ENCODE peak calls at places on chromosomes 6 and 20, in six cellular contexts. One of them, this sample, is unnamed.

GRCh38 chr6:117449549-117450439 is 24.1 kb upstream of the ROS1 start:
- DNase-seq in MM.1S: peak
- DNase-seq in PC-3: peak
- DNase-seq in neural progenitor cell: peak
- DNase-seq in GM23248: peak
- DNase-seq in HepG2: peak
- DNase-seq in this sample: peak

GRCh38 chr6:129031051-129031599 is 148.2 kb downstream of the LAMA2 start:
- DNase-seq in MM.1S: no peak
- DNase-seq in PC-3: peak
- DNase-seq in neural progenitor cell: no peak
- DNase-seq in GM23248: peak
- DNase-seq in HepG2: no peak
- DNase-seq in this sample: peak

GRCh38 chr20:36267605-36268500 is 31.6 kb downstream of the AAR2 start:
- DNase-seq in MM.1S: no peak
- DNase-seq in PC-3: no peak
- DNase-seq in neural progenitor cell: no peak
- DNase-seq in GM23248: no peak
- DNase-seq in HepG2: no peak
- DNase-seq in this sample: no peak

GRCh38 chr20:12594410-12595130 is 414.2 kb upstream of the SPTLC3 start:
- DNase-seq in MM.1S: no peak
- DNase-seq in PC-3: peak
- DNase-seq in neural progenitor cell: no peak
- DNase-seq in GM23248: no peak
- DNase-seq in HepG2: peak
- DNase-seq in this sample: no peak

GRCh38 chr6:1079525-1079924 is 232.4 kb upstream of the FOXQ1 start:
- DNase-seq in MM.1S: no peak
- DNase-seq in PC-3: no peak
- DNase-seq in neural progenitor cell: no peak
- DNase-seq in GM23248: no peak
- DNase-seq in HepG2: no peak
- DNase-seq in this sample: no peak

GRCh38 chr20:37796121-37796520 is 102.3 kb downstream of the CTNNBL1 start:
- DNase-seq in MM.1S: no peak
- DNase-seq in PC-3: no peak
- DNase-seq in neural progenitor cell: peak
- DNase-seq in GM23248: no peak
- DNase-seq in HepG2: no peak
- DNase-seq in this sample: no peak

GRCh38 chr20:8842525-8842924 is 226.4 kb upstream of the PLCB4 start:
- DNase-seq in MM.1S: no peak
- DNase-seq in PC-3: no peak
- DNase-seq in neural progenitor cell: no peak
- DNase-seq in GM23248: no peak
- DNase-seq in HepG2: no peak
- DNase-seq in this sample: no peak

GRCh38 chr20:15905661-15906060 is 667.6 kb downstream of the KIF16B start:
- DNase-seq in MM.1S: no peak
- DNase-seq in PC-3: no peak
- DNase-seq in neural progenitor cell: no peak
- DNase-seq in GM23248: no peak
- DNase-seq in HepG2: no peak
- DNase-seq in this sample: no peak

GRCh38 chr6:168343239-168344167 is 23.9 kb upstream of the DACT2 start:
- DNase-seq in MM.1S: no peak
- DNase-seq in PC-3: no peak
- DNase-seq in neural progenitor cell: no peak
- DNase-seq in GM23248: no peak
- DNase-seq in HepG2: no peak
- DNase-seq in this sample: no peak

GRCh38 chr6:169810066-169810989 is 58.9 kb downstream of the ERMARD start:
- DNase-seq in MM.1S: no peak
- DNase-seq in PC-3: no peak
- DNase-seq in neural progenitor cell: peak
- DNase-seq in GM23248: no peak
- DNase-seq in HepG2: peak
- DNase-seq in this sample: no peak

GRCh38 chr6:88775866-88776571 is 187.4 kb downstream of the RNGTT start:
- DNase-seq in MM.1S: no peak
- DNase-seq in PC-3: no peak
- DNase-seq in neural progenitor cell: no peak
- DNase-seq in GM23248: no peak
- DNase-seq in HepG2: no peak
- DNase-seq in this sample: no peak

GRCh38 chr6:5151955-5152401 is 66.8 kb downstream of the PPP1R3G start:
- DNase-seq in MM.1S: no peak
- DNase-seq in PC-3: peak
- DNase-seq in neural progenitor cell: no peak
- DNase-seq in GM23248: peak
- DNase-seq in HepG2: no peak
- DNase-seq in this sample: peak

GRCh38 chr6:166618866-166619761 is 7.9 kb downstream of the RPS6KA2 start:
- DNase-seq in MM.1S: no peak
- DNase-seq in PC-3: no peak
- DNase-seq in neural progenitor cell: no peak
- DNase-seq in GM23248: peak
- DNase-seq in HepG2: no peak
- DNase-seq in this sample: no peak

GRCh38 chr6:83792846-83793245 is 60.3 kb upstream of the RIPPLY2 start:
- DNase-seq in MM.1S: no peak
- DNase-seq in PC-3: no peak
- DNase-seq in neural progenitor cell: no peak
- DNase-seq in GM23248: no peak
- DNase-seq in HepG2: no peak
- DNase-seq in this sample: no peak

GRCh38 chr6:57303931-57304681 is 13.3 kb upstream of the PRIM2 start:
- DNase-seq in MM.1S: no peak
- DNase-seq in PC-3: no peak
- DNase-seq in neural progenitor cell: no peak
- DNase-seq in GM23248: peak
- DNase-seq in HepG2: no peak
- DNase-seq in this sample: no peak

GRCh38 chr6:52489881-52490280 is 69.7 kb downstream of the EFHC1 start:
- DNase-seq in MM.1S: no peak
- DNase-seq in PC-3: no peak
- DNase-seq in neural progenitor cell: no peak
- DNase-seq in GM23248: no peak
- DNase-seq in HepG2: no peak
- DNase-seq in this sample: no peak

GRCh38 chr6:107862383-107862782 is 38.3 kb upstream of the SCML4 start:
- DNase-seq in MM.1S: no peak
- DNase-seq in PC-3: no peak
- DNase-seq in neural progenitor cell: no peak
- DNase-seq in GM23248: no peak
- DNase-seq in HepG2: no peak
- DNase-seq in this sample: no peak

GRCh38 chr20:53330744-53331143 is 262.9 kb downstream of the ZNF217 start:
- DNase-seq in MM.1S: no peak
- DNase-seq in PC-3: no peak
- DNase-seq in neural progenitor cell: no peak
- DNase-seq in GM23248: peak
- DNase-seq in HepG2: no peak
- DNase-seq in this sample: no peak

GRCh38 chr6:12051861-12052368 is 39.8 kb downstream of the HIVEP1 start:
- DNase-seq in MM.1S: peak
- DNase-seq in PC-3: no peak
- DNase-seq in neural progenitor cell: no peak
- DNase-seq in GM23248: peak
- DNase-seq in HepG2: no peak
- DNase-seq in this sample: no peak

GRCh38 chr20:47354710-47355488 is 1.6 kb downstream of the ZMYND8 start:
- DNase-seq in MM.1S: no peak
- DNase-seq in PC-3: peak
- DNase-seq in neural progenitor cell: no peak
- DNase-seq in GM23248: peak
- DNase-seq in HepG2: peak
- DNase-seq in this sample: peak

GRCh38 chr6:116476021-116476678 is 15.0 kb downstream of the CALHM6 start:
- DNase-seq in MM.1S: peak
- DNase-seq in PC-3: no peak
- DNase-seq in neural progenitor cell: no peak
- DNase-seq in GM23248: no peak
- DNase-seq in HepG2: peak
- DNase-seq in this sample: no peak

GRCh38 chr6:105204768-105205167 is 25.0 kb upstream of the POPDC3 start:
- DNase-seq in MM.1S: no peak
- DNase-seq in PC-3: no peak
- DNase-seq in neural progenitor cell: no peak
- DNase-seq in GM23248: no peak
- DNase-seq in HepG2: no peak
- DNase-seq in this sample: no peak

GRCh38 chr6:108477034-108477433 is 83.7 kb upstream of the FOXO3 start:
- DNase-seq in MM.1S: no peak
- DNase-seq in PC-3: no peak
- DNase-seq in neural progenitor cell: peak
- DNase-seq in GM23248: no peak
- DNase-seq in HepG2: no peak
- DNase-seq in this sample: no peak

GRCh38 chr6:37818536-37819176 is 871 bp upstream of the ZFAND3 start:
- DNase-seq in MM.1S: peak
- DNase-seq in PC-3: peak
- DNase-seq in neural progenitor cell: peak
- DNase-seq in GM23248: peak
- DNase-seq in HepG2: peak
- DNase-seq in this sample: peak

GRCh38 chr6:37819177-37819801 is at the start of gene ZFAND3:
- DNase-seq in MM.1S: peak
- DNase-seq in PC-3: peak
- DNase-seq in neural progenitor cell: peak
- DNase-seq in GM23248: peak
- DNase-seq in HepG2: peak
- DNase-seq in this sample: peak

GRCh38 chr6:37819802-37820712 is 530 bp downstream of the ZFAND3 start:
- DNase-seq in MM.1S: peak
- DNase-seq in PC-3: peak
- DNase-seq in neural progenitor cell: peak
- DNase-seq in GM23248: peak
- DNase-seq in HepG2: peak
- DNase-seq in this sample: peak

GRCh38 chr6:37821449-37821848 is 1.9 kb downstream of the ZFAND3 start:
- DNase-seq in MM.1S: no peak
- DNase-seq in PC-3: no peak
- DNase-seq in neural progenitor cell: no peak
- DNase-seq in GM23248: no peak
- DNase-seq in HepG2: no peak
- DNase-seq in this sample: no peak

DNA sequence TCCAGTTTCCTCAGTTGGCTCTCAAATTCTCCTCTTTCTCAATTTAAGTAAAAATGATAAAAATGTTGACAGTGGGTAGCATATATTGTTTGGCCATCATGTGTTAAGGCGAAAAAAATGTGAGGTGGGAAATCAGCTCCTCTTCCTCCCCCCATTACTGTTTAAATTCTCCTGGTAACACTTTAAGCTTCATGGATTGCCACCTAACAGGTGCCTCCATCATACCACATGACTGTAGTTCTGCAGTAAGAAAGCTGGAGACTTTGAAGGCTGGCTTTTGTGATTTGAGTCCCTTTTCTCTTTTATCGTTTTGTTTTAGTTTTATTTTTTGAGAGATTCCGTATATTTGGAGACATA is 1.2 kb downstream of the ZFAND3 start:
- DNase-seq in MM.1S: no peak
- DNase-seq in PC-3: peak
- DNase-seq in neural progenitor cell: no peak
- DNase-seq in GM23248: peak
- DNase-seq in HepG2: no peak
- DNase-seq in this sample: peak
- H3K27ac ChIP-seq in MM.1S: no peak
- H3K27ac ChIP-seq in PC-3: peak
- H3K27ac ChIP-seq in neural progenitor cell: no peak
- H3K27ac ChIP-seq in GM23248: peak
- H3K27ac ChIP-seq in HepG2: peak
- H3K27ac ChIP-seq in this sample: peak

DNA sequence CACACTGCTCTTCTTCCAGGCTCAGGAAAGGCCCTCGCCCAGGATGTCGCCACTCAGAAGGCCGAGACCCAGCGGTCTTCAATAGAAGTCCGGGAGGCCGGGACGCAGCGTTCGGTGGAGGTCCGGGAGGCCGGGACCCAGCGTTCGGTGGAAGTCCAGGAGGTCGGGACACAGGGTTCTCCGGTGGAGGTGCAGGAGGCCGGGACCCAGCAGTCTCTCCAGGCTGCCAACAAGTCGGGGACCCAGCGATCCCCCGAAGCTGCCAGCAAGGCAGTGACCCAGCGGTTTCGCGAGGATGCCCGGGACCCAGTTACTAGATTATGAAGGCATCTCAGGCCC is 1.0 kb downstream of the KHDC3L start:
- DNase-seq in MM.1S: no peak
- DNase-seq in PC-3: no peak
- DNase-seq in neural progenitor cell: no peak
- DNase-seq in GM23248: no peak
- DNase-seq in HepG2: no peak
- DNase-seq in this sample: no peak
- TF ChIP-seq EZH2 in MM.1S: no peak
- TF ChIP-seq EZH2 in PC-3: no peak
- TF ChIP-seq EZH2 in neural progenitor cell: no peak
- TF ChIP-seq EZH2 in GM23248: no peak
- TF ChIP-seq EZH2 in HepG2: no peak
- TF ChIP-seq EZH2 in this sample: no peak

GRCh38 chr20:63658749-63659187 is 656 bp downstream of the RTEL1 start:
- DNase-seq in MM.1S: no peak
- DNase-seq in PC-3: no peak
- DNase-seq in neural progenitor cell: no peak
- DNase-seq in GM23248: peak
- DNase-seq in HepG2: no peak
- DNase-seq in this sample: no peak
- H3K27ac ChIP-seq in MM.1S: no peak
- H3K27ac ChIP-seq in PC-3: no peak
- H3K27ac ChIP-seq in neural progenitor cell: no peak
- H3K27ac ChIP-seq in GM23248: peak
- H3K27ac ChIP-seq in HepG2: peak
- H3K27ac ChIP-seq in this sample: peak

DNA sequence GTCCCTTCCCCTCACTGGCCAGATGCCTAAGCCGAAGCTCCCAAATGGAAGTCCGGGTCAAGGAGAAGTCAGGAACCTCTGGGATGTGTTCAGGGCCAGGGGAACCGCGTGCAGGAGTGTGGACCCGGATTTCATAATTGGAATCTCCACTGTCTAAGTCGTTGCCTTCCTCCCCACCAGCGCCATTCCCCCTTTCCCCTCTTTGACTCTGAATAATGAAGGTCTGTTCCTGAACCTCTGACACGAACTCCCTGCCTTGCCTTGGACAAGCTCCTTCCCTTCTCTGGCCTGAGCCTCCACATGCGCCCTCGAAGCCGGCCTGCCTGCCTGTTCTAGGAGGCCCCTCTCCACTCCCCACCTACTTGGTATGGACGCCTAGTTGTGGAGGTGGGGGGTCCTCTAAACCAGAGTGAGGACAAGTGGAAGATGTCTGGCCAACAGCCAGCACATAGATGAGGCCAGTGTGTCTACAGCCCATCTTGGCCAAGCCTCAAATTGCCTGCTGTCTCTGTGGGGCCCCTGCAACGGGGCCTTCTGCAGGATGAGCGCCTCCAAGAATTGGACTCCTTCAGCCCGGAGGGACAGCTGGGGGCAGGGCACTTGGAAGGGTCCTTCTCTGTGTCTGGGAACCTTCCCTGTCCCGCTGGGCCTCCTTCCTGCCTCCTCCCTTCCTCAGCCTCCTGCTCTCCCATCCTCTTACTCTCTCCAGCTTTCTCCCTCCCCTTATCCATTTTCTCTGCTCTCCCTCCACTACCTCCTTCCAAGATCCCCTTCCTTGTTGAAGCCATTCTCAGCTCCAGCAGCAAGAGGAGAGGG is 1.5 kb downstream of the MDFI start:
- DNase-seq in MM.1S: no peak
- DNase-seq in PC-3: no peak
- DNase-seq in neural progenitor cell: no peak
- DNase-seq in GM23248: no peak
- DNase-seq in HepG2: no peak
- DNase-seq in this sample: no peak
- TF ChIP-seq EZH2 in MM.1S: no peak
- TF ChIP-seq EZH2 in PC-3: no peak
- TF ChIP-seq EZH2 in neural progenitor cell: no peak
- TF ChIP-seq EZH2 in GM23248: no peak
- TF ChIP-seq EZH2 in HepG2: no peak
- TF ChIP-seq EZH2 in this sample: no peak